ENCODE peak calls at places on chromosomes 7 and 10, in five cellular contexts. V, B, J, I and T are unnamed samples. For H3K36me3, the result is how much of the 10 kb centered on the place peaks cover.

GRCh38 chr7:138735399-138735798 is 34.2 kb upstream of the SVOPL start:
- DNase-seq in V (no peak), B (no peak), J (no peak), I (no peak), T (no peak)

GRCh38 chr7:123242467-123243097 is 42.8 kb upstream of the SLC13A1 start:
- DNase-seq in V (no peak), B (no peak), J (no peak), I (no peak), T (no peak)

GRCh38 chr10:44990302-44990655 is 10.4 kb upstream of the ZNF22 start:
- DNase-seq in V (no peak), B (peak), J (no peak), I (peak), T (peak)

GRCh38 chr7:151917791-151918311 is 38.4 kb upstream of the GALNTL5 start:
- DNase-seq in V (no peak), B (no peak), J (no peak), I (no peak), T (no peak)

GRCh38 chr10:42975005-42975493 is 101.8 kb upstream of the RET start:
- DNase-seq in V (no peak), B (peak), J (peak), I (no peak), T (peak)

GRCh38 chr10:123043409-123043925 is 34.7 kb downstream of the ACADSB start:
- DNase-seq in V (peak), B (no peak), J (no peak), I (no peak), T (peak)

GRCh38 chr7:100674441-100675407 is 1.2 kb downstream of the GNB2 start:
- DNase-seq in V (no peak), B (peak), J (no peak), I (no peak), T (peak)

GRCh38 chr10:14016011-14016536 is 314.6 kb downstream of the FRMD4A start:
- DNase-seq in V (peak), B (peak), J (peak), I (peak), T (no peak)

GRCh38 chr10:27659786-27660185 is 85.8 kb downstream of the MKX start:
- DNase-seq in V (no peak), B (no peak), J (no peak), I (no peak), T (peak)

GRCh38 chr7:43785425-43785824 is 26.9 kb downstream of the BLVRA start:
- DNase-seq in V (peak), B (peak), J (no peak), I (no peak), T (no peak)

GRCh38 chr7:151592330-151592729 is 72.6 kb upstream of the RHEB start:
- DNase-seq in V (no peak), B (no peak), J (no peak), I (no peak), T (no peak)

GRCh38 chr7:47071866-47072265 is 510.0 kb downstream of the TNS3 start:
- DNase-seq in V (no peak), B (no peak), J (no peak), I (no peak), T (no peak)

GRCh38 chr10:62817763-62818425 is 1.7 kb upstream of the EGR2 start:
- DNase-seq in V (peak), B (peak), J (peak), I (peak), T (peak)

GRCh38 chr7:151891182-151891581 is 14.3 kb upstream of the PRKAG2 start:
- DNase-seq in V (no peak), B (no peak), J (no peak), I (peak), T (peak)

GRCh38 chr10:47058961-47059391 is 147.7 kb downstream of the PTPN20 start:
- DNase-seq in V (peak), B (peak), J (peak), I (no peak), T (peak)

GRCh38 chr7:50307368-50308012 is 3.0 kb downstream of the IKZF1 start:
- DNase-seq in V (no peak), B (no peak), J (no peak), I (no peak), T (no peak)

GRCh38 chr10:34967411-34967880 is 122.7 kb downstream of the CUL2 start:
- DNase-seq in V (peak), B (no peak), J (no peak), I (peak), T (no peak)

GRCh38 chr10:18505719-18506118 is 145.7 kb downstream of the NSUN6 start:
- DNase-seq in V (peak), B (no peak), J (no peak), I (no peak), T (no peak)

GRCh38 chr7:106704000-106704840 is 43.3 kb upstream of the CCDC71L start:
- DNase-seq in V (no peak), B (no peak), J (no peak), I (no peak), T (peak)

GRCh38 chr10:91495402-91495801 is 85.3 kb downstream of the HECTD2 start:
- DNase-seq in V (peak), B (no peak), J (no peak), I (no peak), T (no peak)

GRCh38 chr10:79339266-79339665 is 8.0 kb upstream of the PPIF start:
- DNase-seq in V (no peak), B (no peak), J (no peak), I (no peak), T (no peak)

GRCh38 chr7:90666186-90666585 is 70.1 kb downstream of the CDK14 start:
- DNase-seq in V (peak), B (peak), J (no peak), I (no peak), T (no peak)

DNA sequence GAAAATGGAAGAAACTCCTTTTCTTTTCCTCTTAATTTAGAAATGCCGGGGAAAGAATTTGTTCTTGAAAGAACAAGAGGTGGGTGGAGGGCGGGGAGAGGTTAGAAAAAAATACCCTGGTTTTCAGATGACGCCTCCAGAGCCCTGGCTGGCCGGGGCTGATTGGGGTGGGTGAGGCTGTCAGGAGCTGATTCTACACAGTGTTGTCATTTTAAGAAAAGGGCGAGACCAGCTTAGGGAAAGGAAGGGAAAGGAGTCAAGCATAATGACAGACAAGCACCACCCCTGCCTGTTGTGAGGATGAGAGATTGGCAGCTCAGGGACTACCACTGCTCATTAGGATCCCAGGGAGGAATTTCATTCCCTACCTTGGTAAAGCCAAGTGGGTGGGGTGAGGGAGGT is 9.9 kb upstream of the FAM180A start:
- DNase-seq in V (peak), B (no peak), J (no peak), I (peak), T (peak)
- H3K27ac ChIP-seq in V (peak), B (peak), J (peak), I (peak), T (no peak)

GRCh38 chr10:70655316-70655715 is 17.0 kb upstream of the ADAMTS14 start:
- DNase-seq in V (no peak), B (no peak), J (no peak), I (no peak), T (no peak)
- H3K36me3 ChIP-seq in V (under half), B (under half), J (under half), I (under half), T (under half)

GRCh38 chr7:11784808-11785536 is 47.0 kb downstream of the THSD7A start:
- DNase-seq in V (no peak), B (no peak), J (no peak), I (no peak), T (no peak)
- H3K27ac ChIP-seq in V (no peak), B (no peak), J (no peak), I (no peak), T (no peak)

GRCh38 chr10:110516815-110517492 is 19.2 kb downstream of the DUSP5 start:
- DNase-seq in V (no peak), B (peak), J (no peak), I (no peak), T (no peak)

GRCh38 chr10:110512461-110513187 is 14.9 kb downstream of the DUSP5 start:
- DNase-seq in V (peak), B (peak), J (no peak), I (no peak), T (no peak)

GRCh38 chr10:110513949-110514348 is 16.2 kb downstream of the DUSP5 start:
- DNase-seq in V (no peak), B (peak), J (no peak), I (no peak), T (no peak)

GRCh38 chr10:110511734-110512449 is 14.2 kb downstream of the DUSP5 start:
- DNase-seq in V (no peak), B (peak), J (no peak), I (no peak), T (no peak)

GRCh38 chr10:110514848-110515247 is 17.1 kb downstream of the DUSP5 start:
- DNase-seq in V (no peak), B (no peak), J (no peak), I (no peak), T (no peak)
- H3K36me3 ChIP-seq in V (under half), B (under half), J (under half), I (under half), T (half or more)

GRCh38 chr10:11715815-11716494 is 26.2 kb upstream of the ECHDC3 start:
- DNase-seq in V (no peak), B (no peak), J (no peak), I (no peak), T (no peak)
- H3K27ac ChIP-seq in V (no peak), B (no peak), J (no peak), I (no peak), T (no peak)

GRCh38 chr10:133299738-133300137 is 8.9 kb downstream of the TUBGCP2 start:
- DNase-seq in V (no peak), B (no peak), J (no peak), I (no peak), T (no peak)
- H3K36me3 ChIP-seq in V (half or more), B (half or more), J (half or more), I (half or more), T (under half)

GRCh38 chr7:359226-359775 is 69.3 kb downstream of the FOXL3 start:
- DNase-seq in V (no peak), B (peak), J (no peak), I (no peak), T (no peak)

GRCh38 chr7:360454-361100 is 70.6 kb downstream of the FOXL3 start:
- DNase-seq in V (no peak), B (peak), J (no peak), I (no peak), T (no peak)

GRCh38 chr7:358352-358751 is 68.4 kb downstream of the FOXL3 start:
- DNase-seq in V (no peak), B (no peak), J (no peak), I (no peak), T (no peak)

GRCh38 chr7:361680-362415 is 71.9 kb downstream of the FOXL3 start:
- DNase-seq in V (no peak), B (no peak), J (no peak), I (no peak), T (no peak)

GRCh38 chr7:359776-360361 is 69.9 kb downstream of the FOXL3 start:
- DNase-seq in V (no peak), B (peak), J (no peak), I (no peak), T (no peak)
- H3K27ac ChIP-seq in V (no peak), B (no peak), J (no peak), I (no peak), T (no peak)